ENCODE peak calls at places on chromosomes 6 and 20, in seven cellular contexts. A is foreskin keratinocyte, W is ovary, Z is fibroblast of lung, H is HL-60, D is cardiac muscle cell, Q is tibial artery. E is an unnamed sample.

GRCh38 chr20:32963176-32963575 is 41.1 kb downstream of the SUN5 start:
- DNase-seq in A (no peak), W (no peak), Q (no peak), H (no peak), Z (no peak), D (no peak), E (no peak)

GRCh38 chr6:42979523-42980177 is 669 bp upstream of the PEX6 start:
- DNase-seq in Z (peak; percentile 47), W (no peak), H (no peak), D (no peak), A (peak; percentile 81), Q (no peak), E (peak; percentile 31)

GRCh38 chr6:52227495-52227894 is 16.8 kb downstream of the IL17F start:
- DNase-seq in W (no peak), A (no peak), D (no peak), H (no peak), Z (no peak), Q (no peak), E (no peak)

GRCh38 chr6:69795469-69796080 is 1.2 kb downstream of the LMBRD1 start:
- DNase-seq in D (no peak), Z (no peak), A (no peak), Q (no peak), H (no peak), W (no peak), E (no peak)

GRCh38 chr6:12748815-12749521 is 32.4 kb downstream of the PHACTR1 start:
- DNase-seq in Z (peak; percentile 21), H (no peak), W (no peak), Q (no peak), A (no peak), D (no peak), E (no peak)

GRCh38 chr6:1176595-1176994 is 135.3 kb upstream of the FOXQ1 start:
- DNase-seq in Z (no peak), D (no peak), W (no peak), H (no peak), A (peak; percentile 24), Q (no peak), E (no peak)

GRCh38 chr6:21185849-21186478 is 407.6 kb upstream of the SOX4 start:
- DNase-seq in Z (no peak), D (no peak), W (no peak), Q (no peak), H (no peak), A (no peak), E (no peak)

GRCh38 chr6:32148722-32149576 is 2.8 kb downstream of the PRRT1 start:
- DNase-seq in Z (peak; percentile 25), Q (peak; percentile 58), D (no peak), W (peak; percentile 62), A (peak; percentile 77), H (no peak), E (no peak)

GRCh38 chr6:27893836-27894807 is 18.1 kb downstream of the OR2B2 start:
- DNase-seq in D (peak; percentile 95), Q (peak; percentile 88), A (peak; percentile 93), Z (peak; percentile 94), H (peak; percentile 95), W (peak; percentile 80), E (no peak)

GRCh38 chr20:22958390-22958789 is 76.7 kb upstream of the SSTR4 start:
- DNase-seq in Z (no peak), D (no peak), A (no peak), Q (no peak), W (no peak), H (no peak), E (no peak)

GRCh38 chr6:159931112-159931511 is 37.8 kb upstream of the IGF2R start:
- DNase-seq in A (no peak), Z (no peak), Q (no peak), W (no peak), D (no peak), H (no peak), E (no peak)

GRCh38 chr6:153210083-153210482 is 79.0 kb upstream of the RGS17 start:
- DNase-seq in H (no peak), Q (no peak), W (no peak), D (no peak), A (no peak), Z (peak; percentile 74), E (no peak)

GRCh38 chr6:56356431-56356830 is 109.1 kb upstream of the COL21A1 start:
- DNase-seq in Z (peak; percentile 71), A (no peak), Q (no peak), D (no peak), H (no peak), W (no peak), E (no peak)

GRCh38 chr6:136784271-136784664 is 8.0 kb downstream of the MAP3K5 start:
- DNase-seq in H (no peak), A (no peak), Z (no peak), D (no peak), Q (no peak), W (no peak), E (no peak)

GRCh38 chr6:136783495-136784270 is 8.6 kb downstream of the MAP3K5 start:
- DNase-seq in Z (no peak), A (no peak), Q (peak; percentile 44), H (peak; percentile 95), D (no peak), W (no peak), E (no peak)

GRCh38 chr6:136783021-136783420 is 9.3 kb downstream of the MAP3K5 start:
- DNase-seq in A (no peak), H (no peak), Q (no peak), W (no peak), D (no peak), Z (no peak), E (no peak)

GRCh38 chr6:136780972-136781371 is 11.3 kb downstream of the MAP3K5 start:
- DNase-seq in A (no peak), Q (no peak), Z (no peak), W (no peak), H (no peak), D (no peak), E (no peak)

DNA sequence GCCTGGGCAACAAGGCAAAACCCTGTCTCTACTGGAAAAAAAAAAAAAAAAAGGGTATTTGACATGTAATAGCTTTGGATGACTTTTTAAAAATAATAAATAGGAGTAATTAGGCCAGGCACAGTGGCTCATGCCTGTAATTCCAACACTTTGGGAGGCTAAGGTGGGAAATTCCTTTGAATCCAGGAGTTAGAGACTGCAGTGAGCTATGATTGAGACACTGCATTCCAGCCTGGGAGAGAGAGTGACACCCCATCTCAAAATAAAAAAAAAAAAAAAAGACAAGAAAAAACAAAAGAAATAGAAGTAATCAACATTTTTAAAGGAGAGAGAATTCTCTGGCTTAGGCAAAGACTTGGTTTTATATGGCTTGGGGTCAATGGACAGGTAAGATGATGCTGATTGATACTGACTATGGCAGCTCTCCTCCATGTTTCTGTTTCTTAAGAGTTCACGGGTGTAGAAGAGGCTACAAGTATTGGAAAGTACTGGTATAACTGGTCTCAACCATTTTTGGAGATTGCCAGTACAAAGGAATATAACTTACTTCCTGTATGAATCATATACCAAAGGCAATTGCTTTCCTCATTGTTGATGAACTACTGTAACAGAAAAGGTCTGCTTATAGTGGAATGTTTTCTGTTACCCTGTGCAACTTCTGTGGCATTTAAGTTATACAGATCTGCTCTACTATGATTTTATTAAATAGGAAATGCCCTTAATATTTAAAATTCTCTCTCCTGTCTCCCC is 10.1 kb downstream of the MAP3K5 start:
- DNase-seq in Q (no peak), Z (peak; percentile 75), A (peak; percentile 68), H (no peak), D (no peak), W (no peak), E (peak; percentile 53)
- H3K27ac ChIP-seq in Q (no peak overlapping the region), Z (peak overlapping the region; percentile 29), A (no peak overlapping the region), H (peak overlapping the region; percentile 74), D (no peak overlapping the region), W (no peak overlapping the region), E (peak overlapping the region; percentile 69)

DNA sequence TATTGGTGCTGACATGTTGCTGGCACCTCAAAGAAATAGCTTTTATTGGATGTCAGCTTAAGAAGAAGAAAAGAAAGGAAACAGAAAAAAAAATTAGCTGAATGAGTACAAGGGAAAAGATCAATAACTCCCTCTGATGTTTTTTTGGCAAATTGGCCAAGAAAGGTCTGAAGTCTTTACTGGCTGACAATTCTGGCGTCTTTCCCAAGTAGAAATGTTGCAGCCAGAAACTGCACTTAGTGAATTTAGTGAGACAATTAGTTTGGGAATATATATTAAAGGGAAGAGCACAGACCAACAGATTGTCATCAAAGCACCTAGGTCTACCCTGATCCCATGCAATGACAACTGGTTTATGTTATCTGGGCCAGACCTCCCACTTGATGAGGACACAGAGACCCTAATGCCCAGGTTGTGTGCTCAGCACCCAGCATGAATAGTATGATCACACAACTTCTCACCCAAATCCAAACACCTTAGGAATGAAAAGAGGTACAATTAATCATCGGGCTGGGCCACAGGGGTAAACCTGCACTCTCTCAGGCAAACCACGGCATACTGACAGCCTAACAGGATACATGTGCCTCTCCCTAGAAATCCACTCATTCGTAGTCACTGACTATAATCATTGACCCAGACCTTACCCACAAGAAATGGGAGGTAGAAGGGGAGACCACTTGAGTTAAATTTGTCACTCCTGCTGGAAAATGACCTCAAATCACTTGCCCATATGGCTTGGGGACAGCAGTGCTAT is 612.3 kb upstream of the ARID1B start:
- DNase-seq in Z (no peak), Q (no peak), W (no peak), H (no peak), A (no peak), D (no peak), E (no peak)
- H3K27ac ChIP-seq in Z (no peak overlapping the region), Q (no peak overlapping the region), W (no peak overlapping the region), H (no peak overlapping the region), A (no peak overlapping the region), D (no peak overlapping the region), E (no peak overlapping the region)

GRCh38 chr20:63738687-63739128 is 868 bp upstream of the SLC2A4RG start:
- DNase-seq in W (peak; percentile 75), D (peak; percentile 87), A (no peak), H (no peak), Z (peak; percentile 16), Q (peak; percentile 58), E (no peak)

GRCh38 chr20:63741354-63741675 is 1.7 kb downstream of the SLC2A4RG start:
- DNase-seq in Q (no peak), A (no peak), Z (no peak), D (no peak), H (no peak), W (no peak), E (no peak)

GRCh38 chr20:63740501-63741353 is 1.2 kb downstream of the SLC2A4RG start:
- DNase-seq in A (peak; percentile 82), D (peak; percentile 84), Z (peak; percentile 84), W (peak; percentile 99), Q (peak; percentile 94), H (peak; percentile 91), E (no peak)

GRCh38 chr20:63739129-63740069 is at the start of gene SLC2A4RG:
- DNase-seq in W (peak; percentile 88), Z (peak; percentile 63), D (peak; percentile 92), H (peak; percentile 45), Q (peak; percentile 62), A (no peak), E (no peak)

DNA sequence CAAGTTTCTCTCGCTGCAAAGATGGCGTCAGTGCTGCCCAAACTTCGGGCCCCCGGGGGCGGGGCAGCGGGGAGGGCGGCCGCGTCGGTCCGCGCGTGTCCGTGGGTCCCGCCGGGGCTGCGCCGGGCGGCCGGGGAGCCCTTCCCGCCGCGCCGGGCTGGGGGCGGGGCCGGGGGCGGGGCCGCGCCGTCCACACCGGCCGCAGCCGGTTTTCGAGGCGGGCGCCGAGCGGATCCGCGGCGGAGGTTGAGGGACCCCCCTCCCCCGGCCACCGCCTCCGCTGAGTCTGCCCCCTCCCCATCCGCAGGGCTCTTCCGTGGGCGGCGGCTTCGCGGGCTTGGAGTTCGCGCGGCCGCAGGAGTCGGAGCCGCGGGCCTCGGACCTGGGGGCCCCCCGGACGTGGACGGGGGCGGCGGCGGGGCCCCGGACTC is 509 bp downstream of the SLC2A4RG start:
- DNase-seq in W (peak; percentile 71), A (no peak), D (peak; percentile 64), Q (peak; percentile 42), Z (peak; percentile 25), H (peak; percentile 38), E (no peak)
- H3K27ac ChIP-seq in W (peak overlapping the region; percentile 35), A (no peak overlapping the region), D (peak overlapping the region; percentile 64), Q (peak overlapping the region; percentile 97), Z (peak overlapping the region; percentile 72), H (peak overlapping the region; percentile 81), E (peak overlapping the region; percentile 91)

GRCh38 chr6:166381733-166382499 is 824 bp downstream of the MPC1 start:
- DNase-seq in H (peak; percentile 76), W (peak; percentile 59), Z (peak; percentile 48), A (peak; percentile 58), Q (peak; percentile 47), D (peak; percentile 73), E (no peak)
- H3K27ac ChIP-seq in H (peak overlapping the region; percentile 76), W (peak overlapping the region; percentile 53), Z (peak overlapping the region; percentile 52), A (no peak overlapping the region), Q (peak overlapping the region; percentile 94), D (peak overlapping the region; percentile 78), E (peak overlapping the region; percentile 72)

E was measured in epithelial cell of prostate.